ENCODE peak calls at places on chromosomes 12 and 14, in five cellular contexts. X is effector memory CD4-positive, alpha-beta T cell; J is stimulated activated naive B cell treated with anti-CD40 and anti-IgM and Interleukin-4, amounts not matched to agents 10 μg/mL and 1 μg/mL and 100 μg/mL, for 72 hours; D is HEK293T; Z is CD4-positive, alpha-beta T cell. E is an unnamed sample.

GRCh38 chr12:4564819-4565218 is 2.8 kb downstream of the DYRK4 start:
- DNase-seq in X (no peak), J (no peak), D (no peak), Z (no peak), E (no peak)

GRCh38 chr12:94867066-94867855 is 136.2 kb downstream of the NDUFA12 start:
- DNase-seq in X (no peak), J (no peak), D (no peak), Z (no peak), E (peak)

GRCh38 chr12:123602651-123603195 is 824 bp downstream of the DDX55 start:
- DNase-seq in X (no peak), J (no peak), D (no peak), Z (no peak), E (no peak)

GRCh38 chr12:617304-617915 is 45.8 kb downstream of the NINJ2 start:
- DNase-seq in X (no peak), J (no peak), D (no peak), Z (no peak), E (no peak)

GRCh38 chr12:51686727-51687126 is 95.7 kb downstream of the SCN8A start:
- DNase-seq in X (no peak), J (no peak), D (no peak), Z (no peak), E (no peak)

GRCh38 chr12:92505373-92506340 is 197.1 kb upstream of the PLEKHG7 start:
- DNase-seq in X (no peak), J (no peak), D (no peak), Z (peak), E (peak)

GRCh38 chr12:49923878-49924610 is 20.3 kb upstream of the FAIM2 start:
- DNase-seq in X (no peak), J (no peak), D (no peak), Z (no peak), E (no peak)

GRCh38 chr12:121465921-121466799 is 66.2 kb downstream of the RNF34 start:
- DNase-seq in X (peak), J (no peak), D (peak), Z (peak), E (peak)

GRCh38 chr12:124024263-124024678 is 51.3 kb downstream of the ZNF664 start:
- DNase-seq in X (no peak), J (no peak), D (no peak), Z (no peak), E (peak)

GRCh38 chr14:83561261-83561660 is 1968.7 kb upstream of the FLRT2 start:
- DNase-seq in X (no peak), J (no peak), D (no peak), Z (no peak), E (no peak)

GRCh38 chr12:68972570-68972969 is 39.6 kb upstream of the CPM start:
- DNase-seq in X (no peak), J (no peak), D (no peak), Z (no peak), E (no peak)

GRCh38 chr12:78880078-78880477 is 15.5 kb downstream of the SYT1 start:
- DNase-seq in X (no peak), J (no peak), D (no peak), Z (no peak), E (no peak)

GRCh38 chr12:117439531-117440001 is 78.1 kb upstream of the NOS1 start:
- DNase-seq in X (no peak), J (no peak), D (no peak), Z (no peak), E (no peak)